ENCODE peak calls at places on chromosomes 5 and 9, in six cellular contexts. V, G, W, I, R and Q are unnamed samples.

GRCh38 chr9:107218834-107219485 is 64.1 kb upstream of the RAD23B start:
- DNase-seq in V (no peak), G (no peak), W (no peak), I (no peak), R (no peak), Q (no peak)

GRCh38 chr9:18632624-18633407 is 158.9 kb downstream of the ADAMTSL1 start:
- DNase-seq in V (peak; percentile 83), G (no peak), W (no peak), I (no peak), R (no peak), Q (no peak)

GRCh38 chr5:17918373-17919104 is 284.3 kb downstream of the TAF11L14 start:
- DNase-seq in V (no peak), G (no peak), W (no peak), I (no peak), R (peak; percentile 32), Q (no peak)

GRCh38 chr9:130542457-130543228 is 36.7 kb upstream of the FUBP3 start:
- DNase-seq in V (no peak), G (no peak), W (no peak), I (no peak), R (no peak), Q (no peak)

GRCh38 chr5:145787996-145788395 is 47.1 kb downstream of the PRELID2 start:
- DNase-seq in V (no peak), G (no peak), W (no peak), I (no peak), R (no peak), Q (no peak)

GRCh38 chr5:180630426-180630825 is 19.0 kb downstream of the FLT4 start:
- DNase-seq in V (no peak), G (no peak), W (no peak), I (no peak), R (no peak), Q (no peak)

GRCh38 chr9:88998911-88999310 is 7.6 kb downstream of the S1PR3 start:
- DNase-seq in V (no peak), G (no peak), W (no peak), I (no peak), R (no peak), Q (no peak)

GRCh38 chr5:125826214-125826613 is 597.0 kb upstream of the GRAMD2B start:
- DNase-seq in V (no peak), G (no peak), W (no peak), I (no peak), R (no peak), Q (no peak)

GRCh38 chr5:40937064-40937463 is 27.8 kb downstream of the C7 start:
- DNase-seq in V (no peak), G (no peak), W (no peak), I (no peak), R (no peak), Q (no peak)

GRCh38 chr5:154038241-154038603 is 488 bp downstream of the FAM114A2 start:
- DNase-seq in V (no peak), G (no peak), W (no peak), I (peak; percentile 26), R (no peak), Q (peak; percentile 43)

GRCh38 chr5:110021251-110021650 is 331.5 kb downstream of the MAN2A1 start:
- DNase-seq in V (no peak), G (no peak), W (no peak), I (no peak), R (no peak), Q (no peak)

GRCh38 chr5:107513337-107514125 is 157.2 kb downstream of the EFNA5 start:
- DNase-seq in V (no peak), G (no peak), W (no peak), I (no peak), R (no peak), Q (no peak)

GRCh38 chr9:87381050-87381711 is 116.5 kb upstream of the DAPK1 start:
- DNase-seq in V (peak; percentile 29), G (no peak), W (no peak), I (no peak), R (no peak), Q (peak; percentile 16)

GRCh38 chr9:2559212-2560152 is 62.1 kb upstream of the VLDLR start:
- DNase-seq in V (peak; percentile 84), G (no peak), W (no peak), I (no peak), R (no peak), Q (no peak)

GRCh38 chr5:109404428-109404960 is 5.3 kb downstream of the PJA2 start:
- DNase-seq in V (no peak), G (no peak), W (no peak), I (no peak), R (no peak), Q (no peak)

GRCh38 chr5:67377651-67378050 is 181.1 kb upstream of the CD180 start:
- DNase-seq in V (no peak), G (no peak), W (no peak), I (no peak), R (no peak), Q (no peak)

GRCh38 chr5:136308396-136308795 is 56.9 kb downstream of the TRPC7 start:
- DNase-seq in V (no peak), G (no peak), W (no peak), I (no peak), R (peak; percentile 29), Q (no peak)

GRCh38 chr5:138468133-138468965 is 3.1 kb downstream of the EGR1 start:
- DNase-seq in V (no peak), G (no peak), W (no peak), I (no peak), R (no peak), Q (no peak)

GRCh38 chr5:347712-348284 is 26.3 kb downstream of the AHRR start:
- DNase-seq in V (no peak), G (no peak), W (no peak), I (no peak), R (no peak), Q (no peak)